ENCODE peak calls at places on chromosomes 12 and 14, in four cellular contexts. One of them, this sample, is unnamed.

GRCh38 chr12:80681287-80681686 is 26.1 kb upstream of the MYF6 start:
- DNase-seq in astrocyte: no peak
- DNase-seq in coronary artery: no peak
- DNase-seq in endodermal cell: no peak
- DNase-seq in this sample: no peak

GRCh38 chr12:71201136-71201679 is 43.4 kb upstream of the TSPAN8 start:
- DNase-seq in endodermal cell: no peak
- DNase-seq in astrocyte: no peak
- DNase-seq in coronary artery: no peak
- DNase-seq in this sample: no peak

GRCh38 chr14:52018252-52018651 is 28.9 kb downstream of the RTRAF start:
- DNase-seq in endodermal cell: no peak
- DNase-seq in astrocyte: no peak
- DNase-seq in coronary artery: no peak
- DNase-seq in this sample: no peak

GRCh38 chr12:13980548-13981295 is 680 bp downstream of the GRIN2B start:
- DNase-seq in coronary artery: no peak
- DNase-seq in endodermal cell: peak; percentile 77
- DNase-seq in astrocyte: no peak
- DNase-seq in this sample: no peak

GRCh38 chr12:111841236-111841749 is 735 bp upstream of the MAPKAPK5 start:
- DNase-seq in astrocyte: no peak
- DNase-seq in coronary artery: no peak
- DNase-seq in endodermal cell: no peak
- DNase-seq in this sample: no peak

GRCh38 chr12:112121780-112122565 is 3.4 kb upstream of the TRAFD1 start:
- DNase-seq in coronary artery: peak; percentile 81
- DNase-seq in endodermal cell: peak; percentile 70
- DNase-seq in astrocyte: peak; percentile 86
- DNase-seq in this sample: peak; percentile 93

GRCh38 chr12:3342051-3342450 is 149.0 kb upstream of the PRMT8 start:
- DNase-seq in astrocyte: no peak
- DNase-seq in endodermal cell: peak; percentile 89
- DNase-seq in coronary artery: no peak
- DNase-seq in this sample: no peak

GRCh38 chr12:62291888-62292760 is 31.9 kb downstream of the USP15 start:
- DNase-seq in astrocyte: peak; percentile 49
- DNase-seq in endodermal cell: peak; percentile 60
- DNase-seq in coronary artery: no peak
- DNase-seq in this sample: peak; percentile 70

GRCh38 chr14:98192946-98193345 is 1079.1 kb downstream of the BCL11B start:
- DNase-seq in astrocyte: no peak
- DNase-seq in endodermal cell: no peak
- DNase-seq in coronary artery: no peak
- DNase-seq in this sample: no peak

GRCh38 chr12:57334219-57334618 is 83.2 kb upstream of the STAC3 start:
- DNase-seq in astrocyte: no peak
- DNase-seq in coronary artery: no peak
- DNase-seq in endodermal cell: no peak
- DNase-seq in this sample: no peak

GRCh38 chr14:102220031-102220430 is 80.3 kb downstream of the WDR20 start:
- DNase-seq in astrocyte: no peak
- DNase-seq in coronary artery: no peak
- DNase-seq in endodermal cell: no peak
- DNase-seq in this sample: no peak

GRCh38 chr12:128933039-128933438 is 79.8 kb downstream of the GLT1D1 start:
- DNase-seq in endodermal cell: no peak
- DNase-seq in astrocyte: no peak
- DNase-seq in coronary artery: no peak
- DNase-seq in this sample: no peak

GRCh38 chr12:12893438-12893837 is 2.1 kb downstream of the GPRC5A start:
- DNase-seq in coronary artery: no peak
- DNase-seq in astrocyte: no peak
- DNase-seq in endodermal cell: no peak
- DNase-seq in this sample: no peak

GRCh38 chr12:19574606-19575005 is 135.3 kb downstream of the AEBP2 start:
- DNase-seq in coronary artery: no peak
- DNase-seq in endodermal cell: peak; percentile 59
- DNase-seq in astrocyte: no peak
- DNase-seq in this sample: peak; percentile 43

GRCh38 chr14:90574640-90575131 is 177.9 kb downstream of the CALM1 start:
- DNase-seq in endodermal cell: no peak
- DNase-seq in coronary artery: no peak
- DNase-seq in astrocyte: no peak
- DNase-seq in this sample: peak; percentile 3

GRCh38 chr12:61538951-61539350 is 721.3 kb upstream of the USP15 start:
- DNase-seq in endodermal cell: peak; percentile 67
- DNase-seq in astrocyte: no peak
- DNase-seq in coronary artery: no peak
- DNase-seq in this sample: no peak

GRCh38 chr12:98895086-98895651 is 250.1 kb downstream of the APAF1 start:
- DNase-seq in astrocyte: no peak
- DNase-seq in coronary artery: no peak
- DNase-seq in endodermal cell: peak; percentile 92
- DNase-seq in this sample: no peak

GRCh38 chr12:29041621-29042020 is 107.5 kb upstream of the FAR2 start:
- DNase-seq in astrocyte: peak; percentile 86
- DNase-seq in coronary artery: no peak
- DNase-seq in endodermal cell: no peak
- DNase-seq in this sample: peak; percentile 95

GRCh38 chr12:64894827-64895475 is 70.5 kb downstream of the TBC1D30 start:
- DNase-seq in astrocyte: peak; percentile 6
- DNase-seq in coronary artery: no peak
- DNase-seq in endodermal cell: no peak
- DNase-seq in this sample: no peak

GRCh38 chr12:132285991-132286681 is 43.3 kb downstream of the GALNT9 start:
- DNase-seq in endodermal cell: peak; percentile 82
- DNase-seq in astrocyte: peak; percentile 53
- DNase-seq in coronary artery: no peak
- DNase-seq in this sample: peak; percentile 75

GRCh38 chr12:113467514-113468364 is 3.9 kb downstream of the LHX5 start:
- DNase-seq in coronary artery: no peak
- DNase-seq in astrocyte: no peak
- DNase-seq in endodermal cell: peak; percentile 87
- DNase-seq in this sample: no peak

GRCh38 chr14:61891251-61891650 is 129.0 kb downstream of the SNAPC1 start:
- DNase-seq in coronary artery: no peak
- DNase-seq in endodermal cell: no peak
- DNase-seq in astrocyte: peak; percentile 27
- DNase-seq in this sample: peak; percentile 3

GRCh38 chr12:88571543-88571942 is 8.7 kb downstream of the KITLG start:
- DNase-seq in astrocyte: no peak
- DNase-seq in coronary artery: no peak
- DNase-seq in endodermal cell: no peak
- DNase-seq in this sample: no peak

GRCh38 chr12:65443038-65443437 is 164.6 kb downstream of the MSRB3 start:
- DNase-seq in coronary artery: no peak
- DNase-seq in astrocyte: no peak
- DNase-seq in endodermal cell: no peak
- DNase-seq in this sample: no peak

This sample was measured in amniotic epithelial cell.